ENCODE peak calls at places on chromosomes 16 and 17, in ten cellular contexts. One of them, this sample, is unnamed.
A peak's percentile ranks its signal among the peaks of the same experiment; 100 is the strongest.

GRCh38 chr17:42795465-42795864 is 3.0 kb downstream of the COA3 start:
- DNase-seq in H9: no peak
- DNase-seq in A549: no peak
- DNase-seq in RWPE1: no peak
- DNase-seq in nephron progenitor cell: no peak
- DNase-seq in IMR-90: no peak
- DNase-seq in CD8-positive, alpha-beta T cell: no peak
- DNase-seq in kidney epithelial cell: no peak
- DNase-seq in prostate gland: no peak
- DNase-seq in lung: no peak
- DNase-seq in this sample: no peak

GRCh38 chr16:27651299-27651698 is 101.4 kb downstream of the KATNIP start:
- DNase-seq in CD8-positive, alpha-beta T cell: no peak
- DNase-seq in IMR-90: no peak
- DNase-seq in RWPE1: no peak
- DNase-seq in kidney epithelial cell: no peak
- DNase-seq in lung: no peak
- DNase-seq in A549: no peak
- DNase-seq in H9: no peak
- DNase-seq in prostate gland: no peak
- DNase-seq in nephron progenitor cell: no peak
- DNase-seq in this sample: no peak

GRCh38 chr17:49546546-49547535 is 28.8 kb upstream of the NXPH3 start:
- DNase-seq in A549: no peak
- DNase-seq in lung: no peak
- DNase-seq in RWPE1: no peak
- DNase-seq in kidney epithelial cell: no peak
- DNase-seq in H9: peak; percentile 35
- DNase-seq in CD8-positive, alpha-beta T cell: no peak
- DNase-seq in prostate gland: no peak
- DNase-seq in nephron progenitor cell: no peak
- DNase-seq in IMR-90: no peak
- DNase-seq in this sample: no peak

GRCh38 chr16:56898847-56899246 is 33.1 kb upstream of the HERPUD1 start:
- DNase-seq in H9: no peak
- DNase-seq in A549: no peak
- DNase-seq in prostate gland: no peak
- DNase-seq in RWPE1: no peak
- DNase-seq in IMR-90: no peak
- DNase-seq in kidney epithelial cell: no peak
- DNase-seq in nephron progenitor cell: no peak
- DNase-seq in lung: no peak
- DNase-seq in CD8-positive, alpha-beta T cell: no peak
- DNase-seq in this sample: no peak

GRCh38 chr17:2631211-2631610 is 37.8 kb downstream of the PAFAH1B1 start:
- DNase-seq in lung: no peak
- DNase-seq in CD8-positive, alpha-beta T cell: no peak
- DNase-seq in H9: no peak
- DNase-seq in kidney epithelial cell: no peak
- DNase-seq in IMR-90: no peak
- DNase-seq in A549: no peak
- DNase-seq in RWPE1: no peak
- DNase-seq in prostate gland: no peak
- DNase-seq in nephron progenitor cell: no peak
- DNase-seq in this sample: no peak

GRCh38 chr17:2909164-2909852 is 113.1 kb downstream of the RAP1GAP2 start:
- DNase-seq in CD8-positive, alpha-beta T cell: no peak
- DNase-seq in H9: no peak
- DNase-seq in RWPE1: no peak
- DNase-seq in prostate gland: no peak
- DNase-seq in IMR-90: no peak
- DNase-seq in kidney epithelial cell: no peak
- DNase-seq in nephron progenitor cell: peak; percentile 30
- DNase-seq in lung: no peak
- DNase-seq in A549: no peak
- DNase-seq in this sample: no peak

GRCh38 chr16:11211977-11212818 is 43.8 kb downstream of the SOCS1 start:
- DNase-seq in IMR-90: no peak
- DNase-seq in kidney epithelial cell: no peak
- DNase-seq in CD8-positive, alpha-beta T cell: no peak
- DNase-seq in lung: no peak
- DNase-seq in RWPE1: no peak
- DNase-seq in nephron progenitor cell: no peak
- DNase-seq in A549: no peak
- DNase-seq in prostate gland: no peak
- DNase-seq in H9: no peak
- DNase-seq in this sample: no peak

GRCh38 chr17:56979091-56979480 is 1.2 kb downstream of the SCPEP1 start:
- DNase-seq in H9: no peak
- DNase-seq in prostate gland: no peak
- DNase-seq in RWPE1: no peak
- DNase-seq in nephron progenitor cell: no peak
- DNase-seq in A549: no peak
- DNase-seq in kidney epithelial cell: no peak
- DNase-seq in CD8-positive, alpha-beta T cell: no peak
- DNase-seq in IMR-90: no peak
- DNase-seq in lung: no peak
- DNase-seq in this sample: no peak

GRCh38 chr17:78597923-78598545 is 20.8 kb upstream of the DNAH17 start:
- DNase-seq in prostate gland: no peak
- DNase-seq in lung: no peak
- DNase-seq in kidney epithelial cell: no peak
- DNase-seq in RWPE1: no peak
- DNase-seq in H9: no peak
- DNase-seq in CD8-positive, alpha-beta T cell: no peak
- DNase-seq in IMR-90: peak; percentile 86
- DNase-seq in A549: no peak
- DNase-seq in nephron progenitor cell: no peak
- DNase-seq in this sample: no peak

GRCh38 chr16:50021509-50021908 is 3.5 kb upstream of the CNEP1R1 start:
- DNase-seq in prostate gland: no peak
- DNase-seq in IMR-90: no peak
- DNase-seq in A549: no peak
- DNase-seq in RWPE1: no peak
- DNase-seq in kidney epithelial cell: no peak
- DNase-seq in nephron progenitor cell: no peak
- DNase-seq in lung: no peak
- DNase-seq in H9: peak; percentile 65
- DNase-seq in CD8-positive, alpha-beta T cell: no peak
- DNase-seq in this sample: no peak

GRCh38 chr17:2084766-2085647 is 30.1 kb downstream of the HIC1 start:
- DNase-seq in lung: no peak
- DNase-seq in kidney epithelial cell: no peak
- DNase-seq in A549: no peak
- DNase-seq in H9: peak; percentile 23
- DNase-seq in RWPE1: peak; percentile 25
- DNase-seq in IMR-90: peak; percentile 86
- DNase-seq in prostate gland: no peak
- DNase-seq in nephron progenitor cell: no peak
- DNase-seq in CD8-positive, alpha-beta T cell: no peak
- DNase-seq in this sample: no peak

GRCh38 chr17:34987232-34987631 is 6.9 kb downstream of the LIG3 start:
- DNase-seq in CD8-positive, alpha-beta T cell: no peak
- DNase-seq in RWPE1: no peak
- DNase-seq in A549: no peak
- DNase-seq in prostate gland: no peak
- DNase-seq in kidney epithelial cell: no peak
- DNase-seq in IMR-90: no peak
- DNase-seq in nephron progenitor cell: no peak
- DNase-seq in lung: no peak
- DNase-seq in H9: no peak
- DNase-seq in this sample: no peak

GRCh38 chr17:65984299-65984698 is 207.6 kb downstream of the CEP112 start:
- DNase-seq in lung: no peak
- DNase-seq in A549: no peak
- DNase-seq in IMR-90: peak; percentile 68
- DNase-seq in nephron progenitor cell: no peak
- DNase-seq in CD8-positive, alpha-beta T cell: no peak
- DNase-seq in H9: no peak
- DNase-seq in prostate gland: no peak
- DNase-seq in kidney epithelial cell: no peak
- DNase-seq in RWPE1: no peak
- DNase-seq in this sample: no peak

GRCh38 chr17:65988451-65988850 is 203.5 kb downstream of the CEP112 start:
- DNase-seq in A549: no peak
- DNase-seq in CD8-positive, alpha-beta T cell: no peak
- DNase-seq in RWPE1: no peak
- DNase-seq in prostate gland: no peak
- DNase-seq in lung: no peak
- DNase-seq in H9: no peak
- DNase-seq in IMR-90: no peak
- DNase-seq in kidney epithelial cell: no peak
- DNase-seq in nephron progenitor cell: no peak
- DNase-seq in this sample: no peak

GRCh38 chr17:65990593-65990992 is 201.3 kb downstream of the CEP112 start:
- DNase-seq in nephron progenitor cell: no peak
- DNase-seq in CD8-positive, alpha-beta T cell: no peak
- DNase-seq in prostate gland: no peak
- DNase-seq in RWPE1: no peak
- DNase-seq in IMR-90: no peak
- DNase-seq in lung: no peak
- DNase-seq in H9: no peak
- DNase-seq in kidney epithelial cell: no peak
- DNase-seq in A549: no peak
- DNase-seq in this sample: no peak

GRCh38 chr17:65985571-65985970 is 206.4 kb downstream of the CEP112 start:
- DNase-seq in RWPE1: no peak
- DNase-seq in prostate gland: no peak
- DNase-seq in A549: no peak
- DNase-seq in lung: no peak
- DNase-seq in IMR-90: peak; percentile 20
- DNase-seq in H9: no peak
- DNase-seq in kidney epithelial cell: no peak
- DNase-seq in CD8-positive, alpha-beta T cell: no peak
- DNase-seq in nephron progenitor cell: no peak
- DNase-seq in this sample: no peak

GRCh38 chr17:65987988-65988387 is 203.9 kb downstream of the CEP112 start:
- DNase-seq in RWPE1: peak; percentile 4
- DNase-seq in nephron progenitor cell: no peak
- DNase-seq in A549: peak; percentile 14
- DNase-seq in CD8-positive, alpha-beta T cell: no peak
- DNase-seq in IMR-90: peak; percentile 48
- DNase-seq in H9: peak; percentile 49
- DNase-seq in prostate gland: peak; percentile 12
- DNase-seq in lung: no peak
- DNase-seq in kidney epithelial cell: no peak
- DNase-seq in this sample: peak; percentile 36
- TF ChIP-seq CTCF in RWPE1: peak; percentile 49
- TF ChIP-seq CTCF in nephron progenitor cell: peak; percentile 19
- TF ChIP-seq CTCF in A549: peak; percentile 46
- TF ChIP-seq CTCF in CD8-positive, alpha-beta T cell: no peak
- TF ChIP-seq CTCF in IMR-90: peak; percentile 64
- TF ChIP-seq CTCF in H9: peak; percentile 87
- TF ChIP-seq CTCF in prostate gland: no peak
- TF ChIP-seq CTCF in lung: no peak
- TF ChIP-seq CTCF in kidney epithelial cell: peak; percentile 45
- TF ChIP-seq CTCF in this sample: peak; percentile 68

GRCh38 chr16:80273635-80274538 is 266.9 kb upstream of the DYNLRB2 start:
- DNase-seq in kidney epithelial cell: no peak
- DNase-seq in nephron progenitor cell: no peak
- DNase-seq in A549: no peak
- DNase-seq in H9: no peak
- DNase-seq in IMR-90: peak; percentile 75
- DNase-seq in prostate gland: no peak
- DNase-seq in lung: no peak
- DNase-seq in RWPE1: peak; percentile 43
- DNase-seq in CD8-positive, alpha-beta T cell: no peak
- DNase-seq in this sample: no peak

GRCh38 chr16:80280557-80280956 is 260.2 kb upstream of the DYNLRB2 start:
- DNase-seq in A549: no peak
- DNase-seq in kidney epithelial cell: no peak
- DNase-seq in IMR-90: peak; percentile 35
- DNase-seq in lung: no peak
- DNase-seq in RWPE1: no peak
- DNase-seq in nephron progenitor cell: no peak
- DNase-seq in prostate gland: no peak
- DNase-seq in CD8-positive, alpha-beta T cell: no peak
- DNase-seq in H9: no peak
- DNase-seq in this sample: no peak

GRCh38 chr16:80274576-80275191 is 266.1 kb upstream of the DYNLRB2 start:
- DNase-seq in lung: no peak
- DNase-seq in A549: no peak
- DNase-seq in nephron progenitor cell: peak; percentile 25
- DNase-seq in CD8-positive, alpha-beta T cell: no peak
- DNase-seq in IMR-90: peak; percentile 81
- DNase-seq in H9: no peak
- DNase-seq in kidney epithelial cell: no peak
- DNase-seq in prostate gland: no peak
- DNase-seq in RWPE1: peak; percentile 49
- DNase-seq in this sample: no peak

DNA sequence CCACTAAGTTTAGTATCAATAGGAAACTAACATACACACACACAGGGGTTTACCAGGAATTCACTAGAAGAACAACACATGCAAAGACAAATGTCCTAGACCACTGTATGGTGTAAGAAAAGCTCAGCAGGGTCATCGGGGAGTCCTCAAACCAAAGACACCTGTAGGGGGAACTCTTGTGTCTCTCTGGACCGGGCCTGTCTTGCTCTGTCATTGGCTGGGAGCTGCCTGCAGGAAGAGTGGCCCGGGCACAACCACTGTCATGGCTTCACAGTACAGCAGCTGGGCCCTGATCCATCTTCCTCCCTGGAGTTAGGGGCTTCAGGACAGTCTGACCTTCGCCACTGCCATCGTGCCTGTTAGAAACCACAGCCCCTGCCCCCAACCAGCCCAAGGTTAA is 263.6 kb upstream of the DYNLRB2 start:
- DNase-seq in CD8-positive, alpha-beta T cell: no peak
- DNase-seq in nephron progenitor cell: no peak
- DNase-seq in A549: no peak
- DNase-seq in H9: peak; percentile 81
- DNase-seq in RWPE1: no peak
- DNase-seq in prostate gland: no peak
- DNase-seq in kidney epithelial cell: no peak
- DNase-seq in IMR-90: no peak
- DNase-seq in lung: no peak
- DNase-seq in this sample: no peak
- TF ChIP-seq CTCF in CD8-positive, alpha-beta T cell: no peak
- TF ChIP-seq CTCF in nephron progenitor cell: no peak
- TF ChIP-seq CTCF in A549: no peak
- TF ChIP-seq CTCF in H9: peak; percentile 63
- TF ChIP-seq CTCF in RWPE1: no peak
- TF ChIP-seq CTCF in prostate gland: no peak
- TF ChIP-seq CTCF in kidney epithelial cell: no peak
- TF ChIP-seq CTCF in IMR-90: no peak
- TF ChIP-seq CTCF in lung: no peak
- TF ChIP-seq CTCF in this sample: no peak

GRCh38 chr17:38867179-38867994 is 2.5 kb upstream of the LASP1 start:
- DNase-seq in H9: peak; percentile 82
- DNase-seq in nephron progenitor cell: peak; percentile 75
- DNase-seq in A549: peak; percentile 63
- DNase-seq in prostate gland: no peak
- DNase-seq in RWPE1: no peak
- DNase-seq in IMR-90: peak; percentile 68
- DNase-seq in CD8-positive, alpha-beta T cell: peak; percentile 43
- DNase-seq in kidney epithelial cell: no peak
- DNase-seq in lung: peak; percentile 74
- DNase-seq in this sample: peak; percentile 96
- TF ChIP-seq CTCF in H9: peak; percentile 43
- TF ChIP-seq CTCF in nephron progenitor cell: peak; percentile 36
- TF ChIP-seq CTCF in A549: peak; percentile 3
- TF ChIP-seq CTCF in prostate gland: no peak
- TF ChIP-seq CTCF in RWPE1: no peak
- TF ChIP-seq CTCF in IMR-90: peak; percentile 29
- TF ChIP-seq CTCF in CD8-positive, alpha-beta T cell: peak; percentile 52
- TF ChIP-seq CTCF in kidney epithelial cell: no peak
- TF ChIP-seq CTCF in lung: no peak
- TF ChIP-seq CTCF in this sample: peak; percentile 51

GRCh38 chr16:29816694-29817441 is 916 bp downstream of the PAGR1 start:
- DNase-seq in IMR-90: peak; percentile 60
- DNase-seq in CD8-positive, alpha-beta T cell: peak; percentile 29
- DNase-seq in nephron progenitor cell: peak; percentile 62
- DNase-seq in H9: peak; percentile 67
- DNase-seq in kidney epithelial cell: no peak
- DNase-seq in prostate gland: peak; percentile 55
- DNase-seq in lung: no peak
- DNase-seq in A549: peak; percentile 67
- DNase-seq in RWPE1: peak; percentile 49
- DNase-seq in this sample: peak; percentile 76
- TF ChIP-seq CTCF in IMR-90: no peak
- TF ChIP-seq CTCF in CD8-positive, alpha-beta T cell: no peak
- TF ChIP-seq CTCF in nephron progenitor cell: no peak
- TF ChIP-seq CTCF in H9: peak; percentile 42
- TF ChIP-seq CTCF in kidney epithelial cell: no peak
- TF ChIP-seq CTCF in prostate gland: no peak
- TF ChIP-seq CTCF in lung: no peak
- TF ChIP-seq CTCF in A549: no peak
- TF ChIP-seq CTCF in RWPE1: no peak
- TF ChIP-seq CTCF in this sample: no peak